ENCODE peak calls at places on chromosome 19, in eight cellular contexts. One of them, this sample, is unnamed.

GRCh38 chr19:6521718-6522646 is 8.8 kb upstream of the TNFSF9 start:
- DNase-seq in foreskin fibroblast: no peak
- DNase-seq in heart left ventricle: no peak
- DNase-seq in transverse colon: peak; percentile 61
- DNase-seq in prostate gland: no peak
- DNase-seq in dorsolateral prefrontal cortex: no peak
- DNase-seq in coronary artery: no peak
- DNase-seq in left ventricle myocardium inferior: no peak
- DNase-seq in this sample: no peak

GRCh38 chr19:48127561-48127960 is 16.9 kb upstream of the PLA2G4C start:
- DNase-seq in left ventricle myocardium inferior: no peak
- DNase-seq in transverse colon: no peak
- DNase-seq in heart left ventricle: no peak
- DNase-seq in dorsolateral prefrontal cortex: no peak
- DNase-seq in foreskin fibroblast: no peak
- DNase-seq in prostate gland: no peak
- DNase-seq in coronary artery: no peak
- DNase-seq in this sample: no peak

GRCh38 chr19:49506575-49507105 is 5.8 kb upstream of the FCGRT start:
- DNase-seq in transverse colon: peak; percentile 83
- DNase-seq in left ventricle myocardium inferior: peak; percentile 43
- DNase-seq in prostate gland: no peak
- DNase-seq in heart left ventricle: peak; percentile 72
- DNase-seq in dorsolateral prefrontal cortex: peak; percentile 46
- DNase-seq in foreskin fibroblast: peak; percentile 29
- DNase-seq in coronary artery: no peak
- DNase-seq in this sample: no peak

GRCh38 chr19:1097810-1098176 is 2.6 kb upstream of the POLR2E start:
- DNase-seq in dorsolateral prefrontal cortex: no peak
- DNase-seq in heart left ventricle: no peak
- DNase-seq in prostate gland: no peak
- DNase-seq in foreskin fibroblast: no peak
- DNase-seq in left ventricle myocardium inferior: no peak
- DNase-seq in transverse colon: no peak
- DNase-seq in coronary artery: no peak
- DNase-seq in this sample: no peak

GRCh38 chr19:1295169-1296012 is 9.7 kb downstream of the EFNA2 start:
- DNase-seq in foreskin fibroblast: no peak
- DNase-seq in coronary artery: no peak
- DNase-seq in heart left ventricle: no peak
- DNase-seq in left ventricle myocardium inferior: no peak
- DNase-seq in transverse colon: no peak
- DNase-seq in dorsolateral prefrontal cortex: no peak
- DNase-seq in prostate gland: no peak
- DNase-seq in this sample: no peak

GRCh38 chr19:17743874-17744273 is 7.4 kb upstream of the FCHO1 start:
- DNase-seq in foreskin fibroblast: peak; percentile 28
- DNase-seq in coronary artery: no peak
- DNase-seq in prostate gland: no peak
- DNase-seq in left ventricle myocardium inferior: no peak
- DNase-seq in heart left ventricle: peak; percentile 16
- DNase-seq in transverse colon: no peak
- DNase-seq in dorsolateral prefrontal cortex: no peak
- DNase-seq in this sample: no peak

GRCh38 chr19:18330865-18331264 is 8.0 kb upstream of the LSM4 start:
- DNase-seq in dorsolateral prefrontal cortex: no peak
- DNase-seq in foreskin fibroblast: no peak
- DNase-seq in left ventricle myocardium inferior: no peak
- DNase-seq in coronary artery: no peak
- DNase-seq in transverse colon: no peak
- DNase-seq in heart left ventricle: no peak
- DNase-seq in prostate gland: no peak
- DNase-seq in this sample: no peak

GRCh38 chr19:48445256-48445605 is 552 bp upstream of the GRWD1 start:
- DNase-seq in heart left ventricle: no peak
- DNase-seq in dorsolateral prefrontal cortex: no peak
- DNase-seq in left ventricle myocardium inferior: no peak
- DNase-seq in prostate gland: peak; percentile 41
- DNase-seq in transverse colon: no peak
- DNase-seq in coronary artery: no peak
- DNase-seq in foreskin fibroblast: peak; percentile 86
- DNase-seq in this sample: peak; percentile 81

GRCh38 chr19:13153627-13154240 is 3.5 kb downstream of the IER2 start:
- DNase-seq in transverse colon: peak; percentile 47
- DNase-seq in heart left ventricle: peak; percentile 78
- DNase-seq in foreskin fibroblast: no peak
- DNase-seq in prostate gland: no peak
- DNase-seq in left ventricle myocardium inferior: no peak
- DNase-seq in dorsolateral prefrontal cortex: no peak
- DNase-seq in coronary artery: peak; percentile 80
- DNase-seq in this sample: no peak

GRCh38 chr19:45729774-45730388 is 815 bp downstream of the FBXO46 start:
- DNase-seq in left ventricle myocardium inferior: no peak
- DNase-seq in dorsolateral prefrontal cortex: no peak
- DNase-seq in prostate gland: no peak
- DNase-seq in heart left ventricle: no peak
- DNase-seq in foreskin fibroblast: no peak
- DNase-seq in coronary artery: no peak
- DNase-seq in transverse colon: peak; percentile 29
- DNase-seq in this sample: no peak

GRCh38 chr19:18866800-18867123 is 29.2 kb downstream of the CERS1 start:
- DNase-seq in dorsolateral prefrontal cortex: no peak
- DNase-seq in heart left ventricle: no peak
- DNase-seq in prostate gland: no peak
- DNase-seq in transverse colon: no peak
- DNase-seq in coronary artery: no peak
- DNase-seq in foreskin fibroblast: no peak
- DNase-seq in left ventricle myocardium inferior: no peak
- DNase-seq in this sample: no peak

GRCh38 chr19:1465191-1466016 is 13.6 kb downstream of the C19orf25 start:
- DNase-seq in foreskin fibroblast: no peak
- DNase-seq in dorsolateral prefrontal cortex: peak; percentile 51
- DNase-seq in heart left ventricle: peak; percentile 67
- DNase-seq in left ventricle myocardium inferior: no peak
- DNase-seq in prostate gland: peak; percentile 41
- DNase-seq in coronary artery: no peak
- DNase-seq in transverse colon: peak; percentile 45
- DNase-seq in this sample: no peak

GRCh38 chr19:4519521-4520277 is 1.4 kb upstream of the PLIN4 start:
- DNase-seq in foreskin fibroblast: no peak
- DNase-seq in dorsolateral prefrontal cortex: no peak
- DNase-seq in left ventricle myocardium inferior: peak; percentile 66
- DNase-seq in coronary artery: no peak
- DNase-seq in heart left ventricle: no peak
- DNase-seq in prostate gland: peak; percentile 36
- DNase-seq in transverse colon: peak; percentile 50
- DNase-seq in this sample: no peak
- H3K4me3 ChIP-seq in foreskin fibroblast: no peak overlapping the region
- H3K4me3 ChIP-seq in dorsolateral prefrontal cortex: no peak overlapping the region
- H3K4me3 ChIP-seq in left ventricle myocardium inferior: peak overlapping the region; percentile 74
- H3K4me3 ChIP-seq in coronary artery: no peak overlapping the region
- H3K4me3 ChIP-seq in heart left ventricle: no peak overlapping the region
- H3K4me3 ChIP-seq in prostate gland: no peak overlapping the region
- H3K4me3 ChIP-seq in transverse colon: no peak overlapping the region
- H3K4me3 ChIP-seq in this sample: no peak overlapping the region

GRCh38 chr19:8593931-8594330 is 16.6 kb downstream of the ADAMTS10 start:
- DNase-seq in foreskin fibroblast: no peak
- DNase-seq in left ventricle myocardium inferior: no peak
- DNase-seq in heart left ventricle: no peak
- DNase-seq in coronary artery: no peak
- DNase-seq in transverse colon: no peak
- DNase-seq in prostate gland: no peak
- DNase-seq in dorsolateral prefrontal cortex: no peak
- DNase-seq in this sample: no peak
- TF ChIP-seq CTCF in foreskin fibroblast: no peak
- TF ChIP-seq CTCF in left ventricle myocardium inferior: peak; percentile 30
- TF ChIP-seq CTCF in heart left ventricle: no peak
- TF ChIP-seq CTCF in coronary artery: no peak
- TF ChIP-seq CTCF in transverse colon: no peak
- TF ChIP-seq CTCF in prostate gland: no peak
- TF ChIP-seq CTCF in dorsolateral prefrontal cortex: no peak
- TF ChIP-seq CTCF in this sample: no peak

GRCh38 chr19:38266981-38267597 is 2.7 kb downstream of the SPINT2 start:
- DNase-seq in dorsolateral prefrontal cortex: no peak
- DNase-seq in transverse colon: peak; percentile 61
- DNase-seq in foreskin fibroblast: no peak
- DNase-seq in heart left ventricle: no peak
- DNase-seq in coronary artery: no peak
- DNase-seq in left ventricle myocardium inferior: no peak
- DNase-seq in prostate gland: no peak
- DNase-seq in this sample: no peak
- H3K4me3 ChIP-seq in dorsolateral prefrontal cortex: peak overlapping the region; percentile 36
- H3K4me3 ChIP-seq in transverse colon: no peak overlapping the region
- H3K4me3 ChIP-seq in foreskin fibroblast: no peak overlapping the region
- H3K4me3 ChIP-seq in heart left ventricle: no peak overlapping the region
- H3K4me3 ChIP-seq in coronary artery: peak overlapping the region; percentile 48
- H3K4me3 ChIP-seq in left ventricle myocardium inferior: no peak overlapping the region
- H3K4me3 ChIP-seq in prostate gland: peak overlapping the region; percentile 3
- H3K4me3 ChIP-seq in this sample: no peak overlapping the region

GRCh38 chr19:10820173-10820572 is 15.8 kb downstream of the TMED1 start:
- DNase-seq in foreskin fibroblast: no peak
- DNase-seq in left ventricle myocardium inferior: no peak
- DNase-seq in transverse colon: no peak
- DNase-seq in dorsolateral prefrontal cortex: no peak
- DNase-seq in heart left ventricle: no peak
- DNase-seq in coronary artery: no peak
- DNase-seq in prostate gland: no peak
- DNase-seq in this sample: no peak
- TF ChIP-seq CTCF in foreskin fibroblast: peak; percentile 22
- TF ChIP-seq CTCF in left ventricle myocardium inferior: peak; percentile 40
- TF ChIP-seq CTCF in transverse colon: no peak
- TF ChIP-seq CTCF in dorsolateral prefrontal cortex: no peak
- TF ChIP-seq CTCF in heart left ventricle: peak; percentile 13
- TF ChIP-seq CTCF in coronary artery: no peak
- TF ChIP-seq CTCF in prostate gland: peak; percentile 28
- TF ChIP-seq CTCF in this sample: peak; percentile 29

GRCh38 chr19:40441719-40442253 is 2.3 kb downstream of the SERTAD3 start:
- DNase-seq in prostate gland: no peak
- DNase-seq in left ventricle myocardium inferior: no peak
- DNase-seq in dorsolateral prefrontal cortex: no peak
- DNase-seq in transverse colon: no peak
- DNase-seq in heart left ventricle: no peak
- DNase-seq in foreskin fibroblast: no peak
- DNase-seq in coronary artery: no peak
- DNase-seq in this sample: no peak
- H3K4me3 ChIP-seq in prostate gland: no peak overlapping the region
- H3K4me3 ChIP-seq in left ventricle myocardium inferior: peak overlapping the region; percentile 99
- H3K4me3 ChIP-seq in dorsolateral prefrontal cortex: no peak overlapping the region
- H3K4me3 ChIP-seq in transverse colon: no peak overlapping the region
- H3K4me3 ChIP-seq in heart left ventricle: no peak overlapping the region
- H3K4me3 ChIP-seq in foreskin fibroblast: peak overlapping the region; percentile 92
- H3K4me3 ChIP-seq in coronary artery: peak overlapping the region; percentile 96
- H3K4me3 ChIP-seq in this sample: peak overlapping the region; percentile 95

DNA sequence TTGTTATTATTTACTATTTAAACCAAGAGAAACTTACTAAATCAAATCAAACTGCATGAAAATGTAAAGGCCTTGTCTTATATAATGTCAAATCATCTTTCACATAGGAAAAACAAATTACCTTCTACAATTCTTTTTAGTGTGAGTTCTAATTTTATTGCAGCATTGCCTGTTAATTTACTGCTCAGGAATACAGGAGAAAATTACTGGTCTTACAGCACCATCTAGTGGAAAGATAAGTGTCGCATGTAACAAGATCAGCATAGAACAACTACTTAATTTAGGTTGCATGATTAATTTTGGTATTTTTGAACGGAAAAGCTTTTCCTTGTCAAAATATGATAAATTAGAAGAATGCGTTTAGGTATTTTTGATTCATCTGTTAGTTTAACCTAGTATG is 502.7 kb downstream of the UQCRFS1 start:
- DNase-seq in prostate gland: no peak
- DNase-seq in dorsolateral prefrontal cortex: no peak
- DNase-seq in coronary artery: no peak
- DNase-seq in left ventricle myocardium inferior: no peak
- DNase-seq in foreskin fibroblast: peak; percentile 44
- DNase-seq in transverse colon: no peak
- DNase-seq in heart left ventricle: no peak
- DNase-seq in this sample: peak; percentile 32
- TF ChIP-seq CTCF in prostate gland: peak; percentile 65
- TF ChIP-seq CTCF in dorsolateral prefrontal cortex: peak; percentile 88
- TF ChIP-seq CTCF in coronary artery: no peak
- TF ChIP-seq CTCF in left ventricle myocardium inferior: peak; percentile 77
- TF ChIP-seq CTCF in foreskin fibroblast: peak; percentile 55
- TF ChIP-seq CTCF in transverse colon: peak; percentile 61
- TF ChIP-seq CTCF in heart left ventricle: peak; percentile 72
- TF ChIP-seq CTCF in this sample: peak; percentile 33

GRCh38 chr19:51339313-51339686 is 2.6 kb downstream of the VSIG10L start:
- DNase-seq in coronary artery: peak; percentile 82
- DNase-seq in prostate gland: no peak
- DNase-seq in foreskin fibroblast: no peak
- DNase-seq in heart left ventricle: no peak
- DNase-seq in dorsolateral prefrontal cortex: no peak
- DNase-seq in left ventricle myocardium inferior: no peak
- DNase-seq in transverse colon: no peak
- DNase-seq in this sample: no peak

GRCh38 chr19:51338563-51339312 is 3.2 kb downstream of the VSIG10L start:
- DNase-seq in prostate gland: peak; percentile 75
- DNase-seq in left ventricle myocardium inferior: peak; percentile 78
- DNase-seq in dorsolateral prefrontal cortex: peak; percentile 69
- DNase-seq in transverse colon: peak; percentile 90
- DNase-seq in heart left ventricle: peak; percentile 89
- DNase-seq in foreskin fibroblast: peak; percentile 63
- DNase-seq in coronary artery: peak; percentile 91
- DNase-seq in this sample: no peak

GRCh38 chr19:51337141-51337860 is 4.6 kb downstream of the VSIG10L start:
- DNase-seq in left ventricle myocardium inferior: no peak
- DNase-seq in heart left ventricle: no peak
- DNase-seq in coronary artery: no peak
- DNase-seq in prostate gland: no peak
- DNase-seq in foreskin fibroblast: no peak
- DNase-seq in dorsolateral prefrontal cortex: no peak
- DNase-seq in transverse colon: no peak
- DNase-seq in this sample: no peak

GRCh38 chr19:51339687-51340656 is 2.0 kb downstream of the VSIG10L start:
- DNase-seq in left ventricle myocardium inferior: peak; percentile 98
- DNase-seq in heart left ventricle: peak; percentile 99
- DNase-seq in transverse colon: peak; percentile 99
- DNase-seq in dorsolateral prefrontal cortex: peak; percentile 89
- DNase-seq in foreskin fibroblast: peak; percentile 97
- DNase-seq in coronary artery: peak; percentile 100
- DNase-seq in prostate gland: peak; percentile 97
- DNase-seq in this sample: no peak

DNA sequence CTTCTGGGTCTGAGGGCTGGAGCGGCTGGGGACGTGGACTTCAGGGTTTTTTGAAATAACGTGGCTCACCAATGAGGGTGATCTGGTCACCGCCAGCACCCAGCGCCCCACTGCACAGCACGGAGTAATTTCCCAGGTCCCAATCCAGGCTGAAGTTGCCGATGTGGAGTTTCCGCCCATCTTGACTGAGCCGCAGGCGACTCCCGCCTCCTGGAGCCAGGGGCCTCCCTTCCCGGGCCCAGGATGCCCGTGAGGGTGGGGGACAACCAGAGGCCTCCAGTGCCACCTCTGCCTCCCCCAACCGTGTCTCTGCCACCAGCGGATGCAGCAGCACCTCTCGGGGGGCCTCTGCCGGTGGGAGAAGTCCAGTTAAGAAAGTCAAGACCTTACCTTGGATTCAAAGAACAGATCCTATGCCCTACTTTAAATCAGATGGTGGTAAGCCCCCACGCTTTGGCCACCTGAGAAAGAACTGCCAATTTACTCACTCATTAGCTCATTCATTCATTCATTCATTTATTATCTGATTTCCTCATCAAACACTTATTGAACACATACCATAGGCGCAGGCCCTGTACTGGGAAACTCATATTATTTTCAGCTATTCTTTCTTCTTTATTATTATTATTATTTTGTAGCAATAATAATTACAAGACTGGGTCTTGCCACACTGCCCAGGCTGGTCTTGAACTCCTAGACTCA is 3.9 kb downstream of the VSIG10L start:
- DNase-seq in prostate gland: no peak
- DNase-seq in heart left ventricle: no peak
- DNase-seq in transverse colon: no peak
- DNase-seq in left ventricle myocardium inferior: no peak
- DNase-seq in dorsolateral prefrontal cortex: no peak
- DNase-seq in coronary artery: no peak
- DNase-seq in foreskin fibroblast: no peak
- DNase-seq in this sample: no peak
- H3K4me3 ChIP-seq in prostate gland: no peak overlapping the region
- H3K4me3 ChIP-seq in heart left ventricle: no peak overlapping the region
- H3K4me3 ChIP-seq in transverse colon: no peak overlapping the region
- H3K4me3 ChIP-seq in left ventricle myocardium inferior: no peak overlapping the region
- H3K4me3 ChIP-seq in dorsolateral prefrontal cortex: no peak overlapping the region
- H3K4me3 ChIP-seq in coronary artery: no peak overlapping the region
- H3K4me3 ChIP-seq in foreskin fibroblast: no peak overlapping the region
- H3K4me3 ChIP-seq in this sample: no peak overlapping the region